ENCODE peak calls at places on chromosomes 7 and 10, in four cellular contexts. One of them, this sample, is unnamed.

GRCh38 chr10:29315814-29316213 is 26.9 kb downstream of the LYZL1 start:
- DNase-seq in activated naive CD4-positive, alpha-beta T cell: no peak
- DNase-seq in mucosa of descending colon: no peak
- DNase-seq in GM12865: no peak
- DNase-seq in this sample: no peak

GRCh38 chr7:100175296-100175935 is 1.8 kb downstream of the GPC2 start:
- DNase-seq in activated naive CD4-positive, alpha-beta T cell: no peak
- DNase-seq in mucosa of descending colon: no peak
- DNase-seq in GM12865: no peak
- DNase-seq in this sample: no peak

GRCh38 chr10:24307173-24307572 is 98.2 kb downstream of the KIAA1217 start:
- DNase-seq in activated naive CD4-positive, alpha-beta T cell: no peak
- DNase-seq in mucosa of descending colon: no peak
- DNase-seq in GM12865: no peak
- DNase-seq in this sample: no peak

GRCh38 chr10:90352288-90352687 is 505.6 kb downstream of the HTR7 start:
- DNase-seq in activated naive CD4-positive, alpha-beta T cell: no peak
- DNase-seq in mucosa of descending colon: no peak
- DNase-seq in GM12865: peak; percentile 1
- DNase-seq in this sample: no peak

GRCh38 chr7:114530074-114530611 is 115.5 kb downstream of the FOXP2 start:
- DNase-seq in activated naive CD4-positive, alpha-beta T cell: no peak
- DNase-seq in mucosa of descending colon: no peak
- DNase-seq in GM12865: no peak
- DNase-seq in this sample: peak; percentile 54

GRCh38 chr7:99155207-99155606 is 11.3 kb upstream of the SMURF1 start:
- DNase-seq in activated naive CD4-positive, alpha-beta T cell: no peak
- DNase-seq in mucosa of descending colon: no peak
- DNase-seq in GM12865: no peak
- DNase-seq in this sample: no peak

GRCh38 chr7:73330772-73331171 is 2.8 kb downstream of the FKBP6 start:
- DNase-seq in activated naive CD4-positive, alpha-beta T cell: no peak
- DNase-seq in mucosa of descending colon: no peak
- DNase-seq in GM12865: no peak
- DNase-seq in this sample: no peak

GRCh38 chr10:61992683-61993629 is 91.5 kb downstream of the ARID5B start:
- DNase-seq in activated naive CD4-positive, alpha-beta T cell: peak; percentile 21
- DNase-seq in mucosa of descending colon: no peak
- DNase-seq in GM12865: peak; percentile 80
- DNase-seq in this sample: peak; percentile 90

GRCh38 chr10:71696635-71697326 is 22.8 kb downstream of the C10orf105 start:
- DNase-seq in activated naive CD4-positive, alpha-beta T cell: peak; percentile 61
- DNase-seq in mucosa of descending colon: peak; percentile 85
- DNase-seq in GM12865: peak; percentile 59
- DNase-seq in this sample: no peak

GRCh38 chr10:122567056-122567660 is 6.6 kb downstream of the DMBT1 start:
- DNase-seq in activated naive CD4-positive, alpha-beta T cell: peak; percentile 6
- DNase-seq in mucosa of descending colon: peak; percentile 54
- DNase-seq in GM12865: peak; percentile 29
- DNase-seq in this sample: no peak

GRCh38 chr7:74105992-74106391 is 22.4 kb downstream of the LIMK1 start:
- DNase-seq in activated naive CD4-positive, alpha-beta T cell: no peak
- DNase-seq in mucosa of descending colon: no peak
- DNase-seq in GM12865: no peak
- DNase-seq in this sample: no peak

GRCh38 chr10:72334196-72334831 is 20.4 kb downstream of the DNAJB12 start:
- DNase-seq in activated naive CD4-positive, alpha-beta T cell: no peak
- DNase-seq in mucosa of descending colon: peak; percentile 41
- DNase-seq in GM12865: no peak
- DNase-seq in this sample: peak; percentile 95

GRCh38 chr7:105839271-105839670 is 37.1 kb downstream of the ATXN7L1 start:
- DNase-seq in activated naive CD4-positive, alpha-beta T cell: no peak
- DNase-seq in mucosa of descending colon: no peak
- DNase-seq in GM12865: no peak
- DNase-seq in this sample: no peak

GRCh38 chr10:120891367-120891766 is 40.2 kb downstream of the WDR11 start:
- DNase-seq in activated naive CD4-positive, alpha-beta T cell: no peak
- DNase-seq in mucosa of descending colon: no peak
- DNase-seq in GM12865: no peak
- DNase-seq in this sample: peak; percentile 28

GRCh38 chr10:119333146-119333792 is 125.9 kb downstream of the GRK5 start:
- DNase-seq in activated naive CD4-positive, alpha-beta T cell: peak; percentile 45
- DNase-seq in mucosa of descending colon: no peak
- DNase-seq in GM12865: no peak
- DNase-seq in this sample: peak; percentile 61

GRCh38 chr7:158238616-158239289 is 348.9 kb downstream of the PTPRN2 start:
- DNase-seq in activated naive CD4-positive, alpha-beta T cell: no peak
- DNase-seq in mucosa of descending colon: no peak
- DNase-seq in GM12865: no peak
- DNase-seq in this sample: no peak

GRCh38 chr7:115297651-115298050 is 375.8 kb downstream of the MDFIC start:
- DNase-seq in activated naive CD4-positive, alpha-beta T cell: no peak
- DNase-seq in mucosa of descending colon: no peak
- DNase-seq in GM12865: no peak
- DNase-seq in this sample: peak; percentile 76

GRCh38 chr10:54904833-54905232 is 103.8 kb upstream of the PCDH15 start:
- DNase-seq in activated naive CD4-positive, alpha-beta T cell: no peak
- DNase-seq in mucosa of descending colon: no peak
- DNase-seq in GM12865: peak; percentile 3
- DNase-seq in this sample: no peak

GRCh38 chr10:98363188-98363587 is 51.8 kb downstream of the PYROXD2 start:
- DNase-seq in activated naive CD4-positive, alpha-beta T cell: no peak
- DNase-seq in mucosa of descending colon: no peak
- DNase-seq in GM12865: no peak
- DNase-seq in this sample: no peak

GRCh38 chr7:41244246-41244645 is 458.6 kb downstream of the INHBA start:
- DNase-seq in activated naive CD4-positive, alpha-beta T cell: no peak
- DNase-seq in mucosa of descending colon: no peak
- DNase-seq in GM12865: no peak
- DNase-seq in this sample: peak; percentile 40

GRCh38 chr7:146319625-146320024 is 203.0 kb downstream of the CNTNAP2 start:
- DNase-seq in activated naive CD4-positive, alpha-beta T cell: no peak
- DNase-seq in mucosa of descending colon: no peak
- DNase-seq in GM12865: no peak
- DNase-seq in this sample: no peak

GRCh38 chr10:35639021-35639521 is 3.0 kb downstream of the FZD8 start:
- DNase-seq in activated naive CD4-positive, alpha-beta T cell: no peak
- DNase-seq in mucosa of descending colon: no peak
- DNase-seq in GM12865: no peak
- DNase-seq in this sample: no peak

GRCh38 chr7:148773344-148773743 is 74.6 kb downstream of the CUL1 start:
- DNase-seq in activated naive CD4-positive, alpha-beta T cell: no peak
- DNase-seq in mucosa of descending colon: no peak
- DNase-seq in GM12865: peak; percentile 56
- DNase-seq in this sample: peak; percentile 77